ENCODE peak calls at places on chromosomes 4 and X, in seven cellular contexts. V is esophagus squamous epithelium, O is nephron progenitor cell, F is psoas muscle, Q is right lobe of liver, M is NB4, G is cardiac fibroblast. T is an unnamed sample.

GRCh38 chr4:15652191-15652590 is 3.0 kb downstream of the FBXL5 start:
- DNase-seq in V (no peak), O (no peak), F (no peak), Q (no peak), M (no peak), G (no peak), T (no peak)

GRCh38 chrX:103063191-103063845 is 653 bp downstream of the BEX1 start:
- DNase-seq in V (no peak), O (peak; percentile 71), F (no peak), Q (no peak), M (no peak), G (peak; percentile 48), T (peak; percentile 20)

GRCh38 chrX:96591418-96591817 is 93.2 kb upstream of the DIAPH2 start:
- DNase-seq in V (no peak), O (no peak), F (no peak), Q (no peak), M (no peak), G (no peak), T (no peak)

GRCh38 chrX:64379924-64380323 is 15.3 kb downstream of the MTMR8 start:
- DNase-seq in V (no peak), O (no peak), F (no peak), Q (no peak), M (no peak), G (no peak), T (no peak)

GRCh38 chrX:85244411-85245210 is 820 bp downstream of the ZNF711 start:
- DNase-seq in V (no peak), O (peak; percentile 51), F (no peak), Q (no peak), M (no peak), G (no peak), T (peak; percentile 6)

GRCh38 chr4:2837904-2838496 is 5.6 kb upstream of the ADD1 start:
- DNase-seq in V (no peak), O (no peak), F (no peak), Q (peak; percentile 50), M (peak; percentile 79), G (peak; percentile 69), T (no peak)

GRCh38 chr4:33065749-33066148 is 2345.6 kb downstream of the PCDH7 start:
- DNase-seq in V (no peak), O (no peak), F (no peak), Q (no peak), M (no peak), G (no peak), T (no peak)

GRCh38 chr4:145784036-145784435 is 104.1 kb downstream of the C4orf51 start:
- DNase-seq in V (no peak), O (no peak), F (no peak), Q (no peak), M (no peak), G (no peak), T (no peak)

DNA sequence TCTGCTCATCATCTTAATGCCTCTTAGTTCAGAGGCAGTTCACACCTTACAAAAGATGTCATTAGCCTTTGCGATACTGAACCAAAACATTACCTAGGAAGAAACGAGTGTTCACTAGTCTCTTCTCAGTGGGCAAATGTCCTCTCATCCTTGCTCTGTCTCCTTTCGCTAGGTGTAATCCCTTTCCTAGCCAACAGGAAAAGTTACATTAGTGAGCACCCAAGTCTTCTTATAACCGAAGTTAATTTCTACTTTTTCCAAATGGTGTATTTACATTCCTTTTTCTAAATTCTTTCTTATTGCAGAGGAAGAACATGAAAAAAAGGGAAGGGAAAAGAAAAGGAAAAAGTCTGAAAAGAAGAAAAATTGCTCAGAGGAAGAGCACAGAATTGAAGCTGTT is 46.9 kb downstream of the SMIM31 start:
- DNase-seq in V (no peak), O (no peak), F (no peak), Q (no peak), M (no peak), G (no peak), T (no peak)
- TF ChIP-seq CTCF in V (no peak), O (no peak), F (no peak), Q (no peak), M (no peak), G (no peak), T (no peak)

GRCh38 chr4:4271912-4272311 is 18.0 kb downstream of the LYAR start:
- DNase-seq in V (no peak), O (no peak), F (no peak), Q (no peak), M (peak; percentile 35), G (peak; percentile 11), T (no peak)
- TF ChIP-seq CTCF in V (no peak), O (no peak), F (no peak), Q (no peak), M (no peak), G (no peak), T (no peak)

GRCh38 chr4:134708616-134709015 is 507.0 kb upstream of the PABPC4L start:
- DNase-seq in V (no peak), O (no peak), F (no peak), Q (no peak), M (no peak), G (no peak), T (no peak)
- TF ChIP-seq CTCF in V (no peak), O (no peak), F (no peak), Q (no peak), M (no peak), G (no peak), T (no peak)

DNA sequence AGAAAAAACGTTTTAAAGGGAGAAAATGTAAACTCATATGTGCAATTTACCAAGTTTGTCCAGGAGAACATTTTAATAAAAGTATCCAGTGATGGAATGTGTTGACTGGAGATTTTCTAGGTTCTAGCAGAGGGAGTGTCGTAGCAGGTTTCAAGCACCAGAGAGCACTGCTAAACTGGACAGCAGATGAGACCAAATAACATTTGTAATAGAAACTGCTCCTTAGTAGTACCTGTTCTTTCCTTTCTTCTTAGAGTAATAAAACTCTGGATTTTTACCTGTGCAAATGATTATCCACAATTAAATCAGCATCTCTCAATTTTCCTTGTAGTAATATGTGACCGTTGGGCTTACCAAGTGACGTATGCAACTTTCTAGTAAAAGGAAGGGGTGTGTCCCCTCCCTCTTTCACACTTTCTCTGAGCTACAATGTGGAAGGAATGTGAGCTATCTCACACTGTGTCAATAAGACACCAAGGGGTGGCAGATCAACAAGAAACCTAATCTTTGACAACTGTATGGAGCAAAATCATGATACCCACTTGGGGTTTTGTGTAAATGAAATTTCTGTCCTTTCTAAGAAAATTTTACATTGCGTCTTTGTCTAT is 9.5 kb downstream of the HPGDS start:
- DNase-seq in V (no peak), O (no peak), F (no peak), Q (no peak), M (no peak), G (peak; percentile 33), T (no peak)
- TF ChIP-seq CTCF in V (no peak), O (no peak), F (peak; percentile 45), Q (peak; percentile 11), M (no peak), G (peak; percentile 35), T (no peak)

GRCh38 chr4:133270021-133270570 is 121.0 kb downstream of the PCDH10 start:
- DNase-seq in V (no peak), O (no peak), F (no peak), Q (no peak), M (no peak), G (no peak), T (no peak)
- TF ChIP-seq CTCF in V (no peak), O (no peak), F (no peak), Q (no peak), M (no peak), G (no peak), T (no peak)

DNA sequence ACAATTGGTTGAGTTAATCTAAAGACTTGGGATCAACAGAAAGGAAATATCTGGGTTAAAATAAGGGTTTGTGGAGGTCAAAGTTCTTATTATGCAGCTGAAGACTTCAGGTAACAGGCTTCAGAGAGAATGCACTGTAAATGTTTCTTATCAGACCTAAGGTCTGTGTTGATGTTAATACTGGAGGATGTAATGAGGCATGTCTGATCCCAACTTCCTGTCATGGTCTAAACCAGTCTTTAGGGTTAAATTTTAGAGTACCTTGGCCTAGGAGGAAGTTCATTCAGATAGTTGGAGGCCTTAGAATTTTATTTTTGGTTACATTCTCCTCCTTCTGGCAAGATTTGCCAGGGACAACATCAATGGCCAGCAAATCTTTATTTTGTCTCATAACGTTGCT is 72.1 kb upstream of the GC start:
- DNase-seq in V (no peak), O (no peak), F (no peak), Q (no peak), M (no peak), G (no peak), T (no peak)
- TF ChIP-seq CTCF in V (no peak), O (no peak), F (no peak), Q (no peak), M (no peak), G (no peak), T (no peak)

GRCh38 chr4:41991916-41992767 is 1.8 kb downstream of the SLC30A9 start:
- DNase-seq in V (no peak), O (no peak), F (no peak), Q (no peak), M (peak; percentile 26), G (peak; percentile 15), T (no peak)

GRCh38 chr4:41994461-41994860 is 4.1 kb downstream of the SLC30A9 start:
- DNase-seq in V (no peak), O (no peak), F (no peak), Q (no peak), M (peak; percentile 21), G (no peak), T (no peak)

GRCh38 chr4:41990029-41990382 is 324 bp upstream of the SLC30A9 start:
- DNase-seq in V (no peak), O (no peak), F (no peak), Q (no peak), M (no peak), G (no peak), T (no peak)

GRCh38 chr4:41992967-41993857 is 2.9 kb downstream of the SLC30A9 start:
- DNase-seq in V (no peak), O (no peak), F (no peak), Q (no peak), M (peak; percentile 19), G (no peak), T (no peak)

DNA sequence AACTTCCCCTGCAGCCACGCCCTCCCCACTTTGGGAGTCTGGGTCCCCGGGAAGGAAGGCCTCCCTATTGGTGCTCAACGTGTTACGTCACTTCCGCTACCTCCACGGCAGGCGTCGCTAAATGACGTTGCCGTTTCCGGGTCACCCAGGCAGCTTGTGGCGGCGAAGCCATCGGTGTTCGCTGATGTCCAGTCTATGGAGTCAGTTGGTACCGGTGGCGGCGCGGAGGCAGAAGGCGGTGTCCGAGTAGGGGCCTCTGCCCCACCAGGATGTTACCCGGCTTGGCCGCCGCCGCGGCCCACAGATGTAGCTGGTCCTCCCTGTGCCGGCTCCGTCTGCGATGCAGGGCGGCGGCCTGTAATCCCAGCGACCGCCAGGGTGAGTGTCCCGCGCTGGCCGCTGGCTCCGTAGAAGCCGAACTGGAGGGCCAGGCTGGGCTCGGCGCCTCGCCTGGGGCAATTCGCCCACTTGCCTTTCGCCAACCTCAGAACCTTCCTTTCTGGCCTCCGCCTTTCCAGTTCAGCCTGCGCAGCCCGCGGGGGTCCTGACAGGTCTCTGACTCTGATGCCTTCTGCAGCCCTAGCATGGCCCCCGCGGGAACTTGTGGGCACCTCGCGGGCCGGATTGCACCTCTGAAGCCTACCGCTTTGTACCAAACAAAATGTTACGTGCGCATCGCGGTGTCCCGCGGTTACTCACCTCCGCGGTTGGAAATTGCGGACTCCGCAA is at the start of gene SLC30A9:
- DNase-seq in V (peak; percentile 68), O (peak; percentile 89), F (peak; percentile 92), Q (peak; percentile 97), M (peak; percentile 97), G (peak; percentile 95), T (peak; percentile 81)
- TF ChIP-seq CTCF in V (peak; percentile 46), O (peak; percentile 41), F (peak; percentile 46), Q (peak; percentile 34), M (peak; percentile 14), G (peak; percentile 50), T (peak; percentile 16)

GRCh38 chrX:2177541-2177940 is 323.2 kb downstream of the DHRSX start:
- DNase-seq in V (no peak), O (no peak), F (no peak), Q (no peak), M (no peak), G (no peak), T (no peak)
- TF ChIP-seq CTCF in V (no peak), O (no peak), F (no peak), Q (no peak), M (no peak), G (no peak), T (no peak)

T was measured in endothelial cell.